ENCODE peak calls at places on chromosomes 13 and 19, in five cellular contexts. One of them, this sample, is unnamed.

GRCh38 chr13:52954838-52955237 is 73.8 kb upstream of the OLFM4 start:
- DNase-seq in tibial artery: no peak
- DNase-seq in uterus: no peak
- DNase-seq in astrocyte of the spinal cord: no peak
- DNase-seq in BJ: no peak
- DNase-seq in this sample: no peak

GRCh38 chr19:38250821-38251563 is 5.2 kb downstream of the PPP1R14A start:
- DNase-seq in BJ: no peak
- DNase-seq in astrocyte of the spinal cord: peak
- DNase-seq in uterus: peak
- DNase-seq in tibial artery: peak
- DNase-seq in this sample: no peak

GRCh38 chr13:110317496-110318195 is 10.6 kb downstream of the COL4A2 start:
- DNase-seq in tibial artery: no peak
- DNase-seq in astrocyte of the spinal cord: no peak
- DNase-seq in uterus: no peak
- DNase-seq in BJ: no peak
- DNase-seq in this sample: no peak

GRCh38 chr13:33690321-33690720 is 127.6 kb upstream of the RFC3 start:
- DNase-seq in astrocyte of the spinal cord: no peak
- DNase-seq in BJ: no peak
- DNase-seq in tibial artery: no peak
- DNase-seq in uterus: no peak
- DNase-seq in this sample: no peak

GRCh38 chr13:25901460-25902376 is 150.1 kb downstream of the SHISA2 start:
- DNase-seq in tibial artery: no peak
- DNase-seq in BJ: no peak
- DNase-seq in astrocyte of the spinal cord: peak
- DNase-seq in uterus: no peak
- DNase-seq in this sample: no peak

GRCh38 chr13:113742445-113743120 is 16.4 kb upstream of the TMEM255B start:
- DNase-seq in tibial artery: no peak
- DNase-seq in astrocyte of the spinal cord: no peak
- DNase-seq in uterus: no peak
- DNase-seq in BJ: no peak
- DNase-seq in this sample: no peak

GRCh38 chr19:53652476-53652875 is 20.7 kb downstream of the DPRX start:
- DNase-seq in uterus: no peak
- DNase-seq in tibial artery: no peak
- DNase-seq in BJ: no peak
- DNase-seq in astrocyte of the spinal cord: no peak
- DNase-seq in this sample: no peak

GRCh38 chr19:30150626-30151025 is 208.6 kb downstream of the URI1 start:
- DNase-seq in BJ: no peak
- DNase-seq in astrocyte of the spinal cord: no peak
- DNase-seq in uterus: no peak
- DNase-seq in tibial artery: no peak
- DNase-seq in this sample: no peak

GRCh38 chr19:33241530-33242101 is 16.0 kb upstream of the SLC7A10 start:
- DNase-seq in BJ: no peak
- DNase-seq in tibial artery: no peak
- DNase-seq in astrocyte of the spinal cord: no peak
- DNase-seq in uterus: peak
- DNase-seq in this sample: no peak

GRCh38 chr19:45952691-45953505 is 20.8 kb downstream of the NOVA2 start:
- DNase-seq in tibial artery: no peak
- DNase-seq in astrocyte of the spinal cord: peak
- DNase-seq in BJ: no peak
- DNase-seq in uterus: no peak
- DNase-seq in this sample: peak

GRCh38 chr19:17624314-17624991 is 63.7 kb downstream of the UNC13A start:
- DNase-seq in uterus: no peak
- DNase-seq in tibial artery: no peak
- DNase-seq in BJ: no peak
- DNase-seq in astrocyte of the spinal cord: no peak
- DNase-seq in this sample: no peak

GRCh38 chr13:80263745-80264513 is 77.0 kb downstream of the SPRY2 start:
- DNase-seq in BJ: no peak
- DNase-seq in astrocyte of the spinal cord: no peak
- DNase-seq in uterus: no peak
- DNase-seq in tibial artery: no peak
- DNase-seq in this sample: no peak

GRCh38 chr19:15422311-15423075 is 3.7 kb upstream of the AKAP8L start:
- DNase-seq in tibial artery: no peak
- DNase-seq in astrocyte of the spinal cord: no peak
- DNase-seq in uterus: no peak
- DNase-seq in BJ: no peak
- DNase-seq in this sample: no peak

GRCh38 chr19:741506-742131 is 9.3 kb upstream of the MISP start:
- DNase-seq in astrocyte of the spinal cord: no peak
- DNase-seq in uterus: no peak
- DNase-seq in tibial artery: no peak
- DNase-seq in BJ: no peak
- DNase-seq in this sample: no peak

GRCh38 chr13:29925457-29925856 is 75.0 kb upstream of the UBL3 start:
- DNase-seq in tibial artery: peak
- DNase-seq in BJ: no peak
- DNase-seq in uterus: peak
- DNase-seq in astrocyte of the spinal cord: peak
- DNase-seq in this sample: peak

GRCh38 chr13:99045396-99045795 is 67.5 kb upstream of the DOCK9 start:
- DNase-seq in astrocyte of the spinal cord: peak
- DNase-seq in tibial artery: no peak
- DNase-seq in uterus: no peak
- DNase-seq in BJ: no peak
- DNase-seq in this sample: no peak

GRCh38 chr19:47111682-47112165 is 1.9 kb downstream of the ZC3H4 start:
- DNase-seq in astrocyte of the spinal cord: no peak
- DNase-seq in BJ: no peak
- DNase-seq in tibial artery: no peak
- DNase-seq in uterus: no peak
- DNase-seq in this sample: no peak

GRCh38 chr13:110455941-110456340 is 105.6 kb downstream of the RAB20 start:
- DNase-seq in BJ: no peak
- DNase-seq in astrocyte of the spinal cord: peak
- DNase-seq in uterus: peak
- DNase-seq in tibial artery: peak
- DNase-seq in this sample: peak

GRCh38 chr19:688214-688613 is 7.0 kb downstream of the PRSS57 start:
- DNase-seq in tibial artery: no peak
- DNase-seq in uterus: no peak
- DNase-seq in BJ: no peak
- DNase-seq in astrocyte of the spinal cord: no peak
- DNase-seq in this sample: no peak

GRCh38 chr13:109401891-109402290 is 384.5 kb downstream of the IRS2 start:
- DNase-seq in tibial artery: no peak
- DNase-seq in BJ: no peak
- DNase-seq in uterus: no peak
- DNase-seq in astrocyte of the spinal cord: no peak
- DNase-seq in this sample: no peak

GRCh38 chr13:101640797-101641400 is 188.4 kb downstream of the ITGBL1 start:
- DNase-seq in BJ: peak
- DNase-seq in tibial artery: no peak
- DNase-seq in astrocyte of the spinal cord: peak
- DNase-seq in uterus: no peak
- DNase-seq in this sample: no peak

GRCh38 chr19:10862561-10863106 is 8.7 kb upstream of the CARM1 start:
- DNase-seq in astrocyte of the spinal cord: no peak
- DNase-seq in tibial artery: no peak
- DNase-seq in BJ: no peak
- DNase-seq in uterus: no peak
- DNase-seq in this sample: no peak

GRCh38 chr19:10858204-10858828 is 10.1 kb downstream of the C19orf38 start:
- DNase-seq in uterus: no peak
- DNase-seq in tibial artery: no peak
- DNase-seq in astrocyte of the spinal cord: no peak
- DNase-seq in BJ: no peak
- DNase-seq in this sample: no peak

GRCh38 chr19:10864538-10864899 is 6.8 kb upstream of the CARM1 start:
- DNase-seq in uterus: peak
- DNase-seq in astrocyte of the spinal cord: peak
- DNase-seq in tibial artery: peak
- DNase-seq in BJ: no peak
- DNase-seq in this sample: peak

GRCh38 chr19:10863107-10863700 is 8.1 kb upstream of the CARM1 start:
- DNase-seq in astrocyte of the spinal cord: peak
- DNase-seq in BJ: no peak
- DNase-seq in uterus: peak
- DNase-seq in tibial artery: peak
- DNase-seq in this sample: no peak

DNA sequence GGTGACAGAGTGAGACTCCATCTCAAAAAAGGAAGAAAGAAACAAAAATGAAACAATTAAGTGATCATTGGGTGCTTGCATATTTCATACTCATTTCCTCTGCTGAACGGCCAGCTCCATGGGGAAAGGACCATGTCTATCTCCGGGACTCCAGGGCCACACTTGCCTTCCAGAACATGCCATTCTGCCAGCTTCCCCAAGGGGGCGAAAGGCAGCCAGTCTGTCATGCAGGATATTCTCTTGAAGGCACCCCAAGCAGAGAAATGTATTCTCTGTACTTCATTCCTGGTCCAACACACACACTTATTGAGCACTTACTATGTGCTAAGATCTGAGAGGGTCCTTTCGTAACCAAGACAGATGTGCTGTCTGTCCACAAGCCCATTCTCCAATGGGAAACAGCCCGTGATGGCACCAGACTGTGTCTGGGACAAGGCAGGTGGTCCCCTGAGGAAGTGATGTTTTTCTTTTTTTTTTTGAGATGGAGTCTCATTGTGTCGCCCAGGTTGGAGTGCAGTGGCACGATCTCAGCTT is 10.2 kb upstream of the CARM1 start:
- DNase-seq in BJ: no peak
- DNase-seq in tibial artery: no peak
- DNase-seq in astrocyte of the spinal cord: no peak
- DNase-seq in uterus: no peak
- DNase-seq in this sample: no peak
- TF ChIP-seq CTCF in BJ: peak
- TF ChIP-seq CTCF in tibial artery: peak
- TF ChIP-seq CTCF in astrocyte of the spinal cord: peak
- TF ChIP-seq CTCF in uterus: no peak
- TF ChIP-seq CTCF in this sample: peak

GRCh38 chr19:4592445-4592844 is 33.0 kb upstream of the SEMA6B start:
- DNase-seq in astrocyte of the spinal cord: no peak
- DNase-seq in uterus: no peak
- DNase-seq in tibial artery: no peak
- DNase-seq in BJ: no peak
- DNase-seq in this sample: no peak

GRCh38 chr19:4591296-4591695 is 31.8 kb upstream of the SEMA6B start:
- DNase-seq in BJ: no peak
- DNase-seq in tibial artery: no peak
- DNase-seq in uterus: no peak
- DNase-seq in astrocyte of the spinal cord: no peak
- DNase-seq in this sample: no peak

GRCh38 chr19:4590559-4590958 is 31.1 kb upstream of the SEMA6B start:
- DNase-seq in tibial artery: no peak
- DNase-seq in astrocyte of the spinal cord: no peak
- DNase-seq in BJ: no peak
- DNase-seq in uterus: no peak
- DNase-seq in this sample: no peak

GRCh38 chr19:4587527-4587926 is 28.0 kb upstream of the SEMA6B start:
- DNase-seq in BJ: no peak
- DNase-seq in astrocyte of the spinal cord: no peak
- DNase-seq in tibial artery: no peak
- DNase-seq in uterus: no peak
- DNase-seq in this sample: no peak

GRCh38 chr19:4589579-4590410 is 30.3 kb upstream of the SEMA6B start:
- DNase-seq in BJ: no peak
- DNase-seq in astrocyte of the spinal cord: no peak
- DNase-seq in tibial artery: no peak
- DNase-seq in uterus: no peak
- DNase-seq in this sample: no peak
- TF ChIP-seq CTCF in BJ: peak
- TF ChIP-seq CTCF in astrocyte of the spinal cord: peak
- TF ChIP-seq CTCF in tibial artery: peak
- TF ChIP-seq CTCF in uterus: no peak
- TF ChIP-seq CTCF in this sample: peak

GRCh38 chr13:51292000-51292550 is 47.4 kb upstream of the SERPINE3 start:
- DNase-seq in uterus: no peak
- DNase-seq in tibial artery: no peak
- DNase-seq in astrocyte of the spinal cord: peak
- DNase-seq in BJ: no peak
- DNase-seq in this sample: peak

GRCh38 chr13:51298812-51299211 is 40.7 kb upstream of the SERPINE3 start:
- DNase-seq in uterus: no peak
- DNase-seq in astrocyte of the spinal cord: no peak
- DNase-seq in tibial artery: no peak
- DNase-seq in BJ: no peak
- DNase-seq in this sample: no peak

GRCh38 chr13:51303063-51303552 is 36.4 kb upstream of the SERPINE3 start:
- DNase-seq in astrocyte of the spinal cord: no peak
- DNase-seq in uterus: no peak
- DNase-seq in BJ: no peak
- DNase-seq in tibial artery: no peak
- DNase-seq in this sample: no peak

DNA sequence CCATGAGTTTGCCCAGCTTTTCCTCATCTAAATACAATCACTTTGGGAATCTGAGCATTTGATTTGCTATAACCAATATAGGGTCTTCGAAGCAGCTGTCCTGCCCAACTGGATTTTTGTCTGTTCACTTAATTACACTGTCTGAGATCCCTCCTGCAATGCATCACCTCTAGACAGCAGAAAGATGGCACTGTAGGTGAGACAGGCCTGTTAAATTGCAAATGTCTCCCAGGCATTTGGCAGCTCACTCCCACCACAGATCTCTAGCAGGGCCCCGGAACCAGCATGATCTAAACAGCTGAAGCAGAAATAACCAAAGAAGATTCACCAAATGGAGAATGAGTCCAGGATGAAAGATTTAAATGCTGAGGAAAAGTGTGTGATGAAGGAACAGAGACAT is 41.9 kb upstream of the SERPINE3 start:
- DNase-seq in uterus: no peak
- DNase-seq in astrocyte of the spinal cord: no peak
- DNase-seq in BJ: no peak
- DNase-seq in tibial artery: no peak
- DNase-seq in this sample: no peak
- TF ChIP-seq CTCF in uterus: no peak
- TF ChIP-seq CTCF in astrocyte of the spinal cord: no peak
- TF ChIP-seq CTCF in BJ: no peak
- TF ChIP-seq CTCF in tibial artery: no peak
- TF ChIP-seq CTCF in this sample: no peak

GRCh38 chr13:75760182-75760981 is 124.3 kb downstream of the LMO7 start:
- DNase-seq in BJ: no peak
- DNase-seq in astrocyte of the spinal cord: no peak
- DNase-seq in uterus: no peak
- DNase-seq in tibial artery: no peak
- DNase-seq in this sample: no peak
- TF ChIP-seq CTCF in BJ: no peak
- TF ChIP-seq CTCF in astrocyte of the spinal cord: no peak
- TF ChIP-seq CTCF in uterus: no peak
- TF ChIP-seq CTCF in tibial artery: no peak
- TF ChIP-seq CTCF in this sample: no peak

This sample was measured in AG09319.